ENCODE peak calls at places on chromosome 9, in seven cellular contexts. One of them, this sample, is unnamed. For H3K27me3 and H3K36me3, the result is how much of the 10 kb centered on the place peaks cover.

GRCh38 chr9:93061791-93062299 is 3.3 kb downstream of the SUSD3 start:
- DNase-seq in fibroblast of lung: no peak
- DNase-seq in CD8-positive, alpha-beta T cell: no peak
- DNase-seq in spleen: peak
- DNase-seq in SJSA1: no peak
- DNase-seq in DND-41: no peak
- DNase-seq in GM23338: peak
- DNase-seq in this sample: no peak

GRCh38 chr9:123597073-123597472 is 241.1 kb downstream of the CRB2 start:
- DNase-seq in DND-41: no peak
- DNase-seq in CD8-positive, alpha-beta T cell: no peak
- DNase-seq in GM23338: no peak
- DNase-seq in fibroblast of lung: no peak
- DNase-seq in SJSA1: no peak
- DNase-seq in spleen: no peak
- DNase-seq in this sample: no peak

GRCh38 chr9:125460346-125460745 is 198.7 kb downstream of the GAPVD1 start:
- DNase-seq in spleen: no peak
- DNase-seq in GM23338: no peak
- DNase-seq in SJSA1: no peak
- DNase-seq in DND-41: no peak
- DNase-seq in CD8-positive, alpha-beta T cell: no peak
- DNase-seq in fibroblast of lung: peak
- DNase-seq in this sample: no peak

GRCh38 chr9:125748511-125749099 is 1.4 kb downstream of the PBX3 start:
- DNase-seq in DND-41: no peak
- DNase-seq in GM23338: peak
- DNase-seq in spleen: peak
- DNase-seq in SJSA1: no peak
- DNase-seq in fibroblast of lung: no peak
- DNase-seq in CD8-positive, alpha-beta T cell: peak
- DNase-seq in this sample: no peak

GRCh38 chr9:81497096-81497495 is 192.3 kb downstream of the TLE1 start:
- DNase-seq in DND-41: no peak
- DNase-seq in GM23338: no peak
- DNase-seq in spleen: no peak
- DNase-seq in SJSA1: no peak
- DNase-seq in CD8-positive, alpha-beta T cell: no peak
- DNase-seq in fibroblast of lung: no peak
- DNase-seq in this sample: no peak

GRCh38 chr9:134068742-134069535 is 1.1 kb upstream of the BRD3 start:
- DNase-seq in DND-41: no peak
- DNase-seq in CD8-positive, alpha-beta T cell: no peak
- DNase-seq in SJSA1: no peak
- DNase-seq in GM23338: no peak
- DNase-seq in fibroblast of lung: no peak
- DNase-seq in spleen: peak
- DNase-seq in this sample: no peak

GRCh38 chr9:117034862-117035261 is 347.8 kb downstream of the TRIM32 start:
- DNase-seq in DND-41: peak
- DNase-seq in spleen: no peak
- DNase-seq in GM23338: peak
- DNase-seq in CD8-positive, alpha-beta T cell: no peak
- DNase-seq in fibroblast of lung: no peak
- DNase-seq in SJSA1: no peak
- DNase-seq in this sample: peak

GRCh38 chr9:129714393-129715051 is 38.3 kb downstream of the PTGES start:
- DNase-seq in SJSA1: no peak
- DNase-seq in DND-41: no peak
- DNase-seq in fibroblast of lung: no peak
- DNase-seq in GM23338: no peak
- DNase-seq in CD8-positive, alpha-beta T cell: no peak
- DNase-seq in spleen: no peak
- DNase-seq in this sample: no peak

GRCh38 chr9:95509851-95510529 is 6.8 kb downstream of the PTCH1 start:
- DNase-seq in SJSA1: no peak
- DNase-seq in DND-41: no peak
- DNase-seq in fibroblast of lung: no peak
- DNase-seq in CD8-positive, alpha-beta T cell: no peak
- DNase-seq in GM23338: no peak
- DNase-seq in spleen: no peak
- DNase-seq in this sample: no peak

GRCh38 chr9:2027761-2028160 is 12.6 kb downstream of the SMARCA2 start:
- DNase-seq in fibroblast of lung: no peak
- DNase-seq in CD8-positive, alpha-beta T cell: no peak
- DNase-seq in DND-41: no peak
- DNase-seq in GM23338: no peak
- DNase-seq in SJSA1: no peak
- DNase-seq in spleen: no peak
- DNase-seq in this sample: no peak
- H3K27ac ChIP-seq in fibroblast of lung: no peak
- H3K27ac ChIP-seq in CD8-positive, alpha-beta T cell: no peak
- H3K27ac ChIP-seq in DND-41: no peak
- H3K27ac ChIP-seq in GM23338: no peak
- H3K27ac ChIP-seq in SJSA1: no peak
- H3K27ac ChIP-seq in spleen: no peak
- H3K27ac ChIP-seq in this sample: no peak

GRCh38 chr9:136674786-136675349 is 12.2 kb downstream of the EGFL7 start:
- DNase-seq in CD8-positive, alpha-beta T cell: no peak
- DNase-seq in spleen: no peak
- DNase-seq in SJSA1: no peak
- DNase-seq in DND-41: no peak
- DNase-seq in GM23338: no peak
- DNase-seq in fibroblast of lung: no peak
- DNase-seq in this sample: no peak

GRCh38 chr9:136673088-136673969 is 10.6 kb downstream of the EGFL7 start:
- DNase-seq in DND-41: no peak
- DNase-seq in CD8-positive, alpha-beta T cell: no peak
- DNase-seq in spleen: no peak
- DNase-seq in fibroblast of lung: no peak
- DNase-seq in GM23338: no peak
- DNase-seq in SJSA1: no peak
- DNase-seq in this sample: no peak

GRCh38 chr9:136675477-136676296 is 11.6 kb downstream of the AGPAT2 start:
- DNase-seq in DND-41: no peak
- DNase-seq in SJSA1: no peak
- DNase-seq in fibroblast of lung: no peak
- DNase-seq in GM23338: no peak
- DNase-seq in spleen: no peak
- DNase-seq in CD8-positive, alpha-beta T cell: no peak
- DNase-seq in this sample: no peak

GRCh38 chr9:136672431-136673087 is 9.8 kb downstream of the EGFL7 start:
- DNase-seq in CD8-positive, alpha-beta T cell: no peak
- DNase-seq in DND-41: no peak
- DNase-seq in fibroblast of lung: no peak
- DNase-seq in SJSA1: no peak
- DNase-seq in GM23338: no peak
- DNase-seq in spleen: no peak
- DNase-seq in this sample: no peak

DNA sequence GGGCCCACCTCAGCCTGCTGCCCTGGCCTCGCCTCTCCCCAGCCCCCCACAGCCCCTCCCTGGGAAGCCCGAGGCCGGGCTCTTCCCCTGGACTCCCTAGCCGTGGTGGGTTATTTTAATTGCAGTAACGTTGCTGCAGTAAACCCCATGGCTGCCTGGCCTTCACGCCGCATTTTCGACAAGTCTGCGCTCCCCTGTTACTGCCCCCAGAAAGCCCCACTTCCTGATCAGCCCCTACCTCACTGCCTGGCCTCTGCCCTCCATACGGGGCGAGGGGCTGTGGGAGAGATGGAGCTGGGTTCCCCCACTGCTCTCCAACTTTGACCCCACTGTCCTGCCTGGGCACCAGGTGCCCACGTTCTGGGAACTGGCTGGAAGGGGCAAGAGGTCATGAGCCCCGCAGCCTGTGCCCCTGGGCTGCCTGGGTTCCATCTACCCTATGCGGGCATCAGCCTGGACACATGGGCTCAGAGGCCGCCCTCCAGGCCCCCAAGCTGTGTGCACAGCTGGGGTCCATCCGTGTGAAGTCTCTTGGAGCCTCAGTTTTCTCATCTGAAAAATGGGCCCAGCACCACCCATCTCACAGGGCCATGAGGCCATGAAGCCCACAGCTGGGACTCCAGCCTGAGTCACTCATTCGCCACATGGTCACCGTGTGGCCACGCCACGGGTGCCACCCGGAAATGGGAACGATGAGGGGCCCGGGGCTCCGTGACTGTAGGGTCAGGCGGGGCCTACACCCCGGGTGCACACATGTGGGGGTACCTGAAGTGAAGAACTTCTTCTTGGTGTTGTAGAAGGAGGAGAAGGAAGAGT is 11.5 kb downstream of the EGFL7 start:
- DNase-seq in GM23338: no peak
- DNase-seq in CD8-positive, alpha-beta T cell: no peak
- DNase-seq in spleen: no peak
- DNase-seq in DND-41: no peak
- DNase-seq in SJSA1: no peak
- DNase-seq in fibroblast of lung: no peak
- DNase-seq in this sample: no peak
- H3K27me3 ChIP-seq in GM23338: under half
- H3K27me3 ChIP-seq in CD8-positive, alpha-beta T cell: under half
- H3K27me3 ChIP-seq in spleen: under half
- H3K27me3 ChIP-seq in DND-41: under half
- H3K27me3 ChIP-seq in SJSA1: under half
- H3K27me3 ChIP-seq in fibroblast of lung: under half
- H3K27me3 ChIP-seq in this sample: under half

GRCh38 chr9:69715825-69716224 is 43.7 kb upstream of the APBA1 start:
- DNase-seq in GM23338: no peak
- DNase-seq in DND-41: no peak
- DNase-seq in SJSA1: no peak
- DNase-seq in fibroblast of lung: no peak
- DNase-seq in CD8-positive, alpha-beta T cell: no peak
- DNase-seq in spleen: no peak
- DNase-seq in this sample: no peak

GRCh38 chr9:69715096-69715495 is 42.9 kb upstream of the APBA1 start:
- DNase-seq in GM23338: no peak
- DNase-seq in fibroblast of lung: no peak
- DNase-seq in CD8-positive, alpha-beta T cell: no peak
- DNase-seq in DND-41: no peak
- DNase-seq in spleen: no peak
- DNase-seq in SJSA1: no peak
- DNase-seq in this sample: no peak

GRCh38 chr9:69719368-69719767 is 40.4 kb downstream of the PTAR1 start:
- DNase-seq in GM23338: no peak
- DNase-seq in DND-41: no peak
- DNase-seq in fibroblast of lung: peak
- DNase-seq in spleen: no peak
- DNase-seq in SJSA1: no peak
- DNase-seq in CD8-positive, alpha-beta T cell: no peak
- DNase-seq in this sample: no peak

DNA sequence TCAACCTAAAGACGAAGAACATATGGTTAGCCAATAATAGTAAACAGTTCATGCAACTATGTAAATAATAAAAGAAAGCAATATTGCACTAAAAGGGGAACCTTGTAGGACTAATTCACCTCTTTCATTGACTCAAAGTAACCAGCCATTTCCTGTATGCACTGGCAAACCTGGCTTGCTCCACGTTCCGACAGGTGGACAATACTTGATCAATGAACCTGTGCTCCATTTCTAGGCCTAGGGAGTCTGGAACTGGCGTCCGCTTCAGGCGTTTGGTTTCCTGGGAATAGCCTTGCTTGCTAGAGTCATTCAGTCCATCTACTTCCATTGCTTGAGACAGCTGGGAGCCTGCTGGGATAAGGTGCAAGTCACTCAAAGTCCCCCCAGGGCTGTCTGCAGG is 41.6 kb downstream of the PTAR1 start:
- DNase-seq in GM23338: no peak
- DNase-seq in spleen: no peak
- DNase-seq in CD8-positive, alpha-beta T cell: no peak
- DNase-seq in fibroblast of lung: no peak
- DNase-seq in DND-41: no peak
- DNase-seq in SJSA1: no peak
- DNase-seq in this sample: no peak
- H3K36me3 ChIP-seq in GM23338: under half
- H3K36me3 ChIP-seq in spleen: half or more
- H3K36me3 ChIP-seq in CD8-positive, alpha-beta T cell: under half
- H3K36me3 ChIP-seq in fibroblast of lung: under half
- H3K36me3 ChIP-seq in DND-41: half or more
- H3K36me3 ChIP-seq in SJSA1: under half
- H3K36me3 ChIP-seq in this sample: under half

DNA sequence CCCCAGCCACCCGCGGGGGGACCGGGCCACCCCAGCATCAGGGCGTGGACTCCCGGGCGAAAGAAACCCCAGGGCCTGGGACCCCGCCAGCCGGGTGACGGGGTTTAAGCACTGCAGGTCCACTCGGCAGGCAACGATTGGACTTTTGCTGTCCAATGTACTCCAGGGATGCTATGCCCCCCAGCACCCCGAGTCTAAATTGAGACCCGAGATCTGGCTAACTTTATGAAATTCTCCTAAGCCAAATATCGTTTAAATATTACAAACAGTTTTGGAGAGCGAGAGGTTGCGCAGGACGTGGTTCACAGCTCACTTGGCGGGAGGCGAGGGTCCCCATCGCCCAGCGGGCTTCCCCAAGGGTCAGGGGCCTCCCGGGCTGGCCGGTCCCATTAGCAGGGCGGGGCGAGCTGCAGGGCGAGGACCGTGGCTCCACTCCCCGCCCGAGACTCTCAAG is 384 bp upstream of the MRPS2 start:
- DNase-seq in fibroblast of lung: peak
- DNase-seq in SJSA1: no peak
- DNase-seq in DND-41: no peak
- DNase-seq in GM23338: no peak
- DNase-seq in spleen: no peak
- DNase-seq in CD8-positive, alpha-beta T cell: no peak
- DNase-seq in this sample: no peak
- H3K27ac ChIP-seq in fibroblast of lung: peak
- H3K27ac ChIP-seq in SJSA1: no peak
- H3K27ac ChIP-seq in DND-41: peak
- H3K27ac ChIP-seq in GM23338: no peak
- H3K27ac ChIP-seq in spleen: peak
- H3K27ac ChIP-seq in CD8-positive, alpha-beta T cell: peak
- H3K27ac ChIP-seq in this sample: no peak

DNA sequence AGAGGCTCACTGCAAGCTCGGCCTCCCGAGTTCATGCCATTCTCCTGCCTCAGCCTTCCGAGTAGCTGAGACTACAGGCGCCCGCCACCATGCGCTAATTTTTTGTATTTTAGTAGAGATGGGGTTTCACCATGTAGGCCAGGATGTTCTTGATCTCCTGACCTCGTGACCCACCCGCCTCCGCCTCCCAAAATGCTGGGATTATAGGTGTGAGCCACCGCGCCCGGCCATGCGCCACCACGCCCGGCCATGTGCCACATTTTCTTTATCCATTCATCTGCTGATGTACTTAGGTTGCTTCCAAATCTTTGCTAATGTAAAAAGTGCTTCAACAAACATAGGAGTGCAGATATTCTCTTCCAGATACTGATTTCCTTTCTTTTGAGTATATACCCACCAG is 408.6 kb downstream of the CAAP1 start:
- DNase-seq in spleen: no peak
- DNase-seq in CD8-positive, alpha-beta T cell: no peak
- DNase-seq in SJSA1: no peak
- DNase-seq in DND-41: no peak
- DNase-seq in GM23338: no peak
- DNase-seq in fibroblast of lung: no peak
- DNase-seq in this sample: no peak
- H3K27me3 ChIP-seq in spleen: under half
- H3K27me3 ChIP-seq in CD8-positive, alpha-beta T cell: under half
- H3K27me3 ChIP-seq in SJSA1: under half
- H3K27me3 ChIP-seq in DND-41: under half
- H3K27me3 ChIP-seq in GM23338: under half
- H3K27me3 ChIP-seq in fibroblast of lung: under half
- H3K27me3 ChIP-seq in this sample: under half

This sample was measured in iPS DF 6.9.